ENCODE peak calls at places on chromosome 17, in five cellular contexts. F is CD8-positive, alpha-beta T cell; V is effector memory CD4-positive, alpha-beta T cell; X is adrenal gland; O is colonic mucosa. Q is an unnamed sample. For H3K36me3, the result is how much of the 10 kb centered on the place peaks cover.

GRCh38 chr17:32873114-32873513 is 3.8 kb downstream of the MYO1D start:
- DNase-seq in O (no peak), V (no peak), X (no peak), F (no peak), Q (no peak)

GRCh38 chr17:35726609-35727460 is 4.6 kb upstream of the RASL10B start:
- DNase-seq in V (no peak), F (no peak), X (peak), O (peak), Q (no peak)

GRCh38 chr17:17750881-17751280 is 69.6 kb downstream of the RAI1 start:
- DNase-seq in X (no peak), V (peak), F (peak), O (peak), Q (no peak)

GRCh38 chr17:73430848-73431247 is 119.0 kb upstream of the CDC42EP4 start:
- DNase-seq in O (peak), F (peak), X (peak), V (no peak), Q (no peak)

GRCh38 chr17:51165680-51166197 is 472 bp upstream of the NME2 start:
- DNase-seq in V (no peak), O (no peak), X (no peak), F (peak), Q (no peak)

GRCh38 chr17:47297661-47298400 is 25.9 kb upstream of the EFCAB13 start:
- DNase-seq in V (no peak), X (no peak), F (no peak), O (no peak), Q (no peak)

GRCh38 chr17:57794841-57795240 is 49.7 kb upstream of the CCDC182 start:
- DNase-seq in V (no peak), O (no peak), F (no peak), X (no peak), Q (no peak)

GRCh38 chr17:74386397-74386796 is 19.1 kb downstream of the GPR142 start:
- DNase-seq in V (no peak), X (peak), O (no peak), F (no peak), Q (no peak)

GRCh38 chr17:17824780-17825614 is 11.8 kb downstream of the SREBF1 start:
- DNase-seq in X (peak), O (no peak), F (no peak), V (no peak), Q (no peak)

GRCh38 chr17:57706761-57707160 is 38.3 kb downstream of the CCDC182 start:
- DNase-seq in O (no peak), F (no peak), X (no peak), V (no peak), Q (no peak)

GRCh38 chr17:41367426-41368075 is 2.1 kb downstream of the KRT33B start:
- DNase-seq in V (no peak), X (no peak), O (no peak), F (no peak), Q (no peak)

GRCh38 chr17:66494023-66494803 is 191.8 kb downstream of the PRKCA start:
- DNase-seq in V (no peak), X (no peak), O (no peak), F (no peak), Q (no peak)

GRCh38 chr17:42101513-42102292 is 3.4 kb upstream of the ZNF385C start:
- DNase-seq in V (peak), F (peak), X (peak), O (peak), Q (no peak)

GRCh38 chr17:20206591-20206990 is 197.4 kb downstream of the SPECC1 start:
- DNase-seq in X (peak), V (no peak), O (no peak), F (no peak), Q (no peak)

GRCh38 chr17:30905742-30906100 is 317 bp downstream of the TEFM start:
- DNase-seq in O (no peak), F (peak), X (no peak), V (no peak), Q (no peak)

GRCh38 chr17:72642720-72643119 is 449.8 kb downstream of the SLC39A11 start:
- DNase-seq in X (no peak), O (no peak), F (no peak), V (no peak), Q (no peak)

GRCh38 chr17:11369570-11369969 is 128.6 kb downstream of the SHISA6 start:
- DNase-seq in O (no peak), V (no peak), F (no peak), X (no peak), Q (no peak)

GRCh38 chr17:19652595-19652994 is 4.0 kb downstream of the ALDH3A2 start:
- DNase-seq in F (no peak), V (no peak), O (no peak), X (no peak), Q (no peak)

DNA sequence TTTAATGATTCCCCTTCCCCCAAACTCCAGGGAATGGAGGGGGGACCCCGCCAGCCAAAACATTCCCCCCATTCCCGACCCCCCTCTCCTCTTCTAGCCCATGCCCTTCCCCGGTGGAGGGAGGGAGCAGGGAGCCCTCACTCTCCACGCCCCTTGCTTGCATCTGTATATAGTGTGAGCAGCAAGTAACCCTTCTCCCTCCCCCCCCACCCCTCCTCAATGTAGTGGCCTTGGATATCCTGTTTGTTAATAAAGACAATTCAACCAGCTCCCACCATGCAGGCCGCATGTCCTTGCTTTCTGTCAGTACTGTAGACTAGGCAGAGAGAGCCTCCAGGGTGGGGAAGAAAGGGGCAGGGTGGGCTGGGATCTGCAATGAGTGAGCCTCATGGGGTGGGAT is 1.6 kb upstream of the C17orf107 start:
- DNase-seq in V (no peak), X (no peak), O (no peak), F (no peak), Q (no peak)
- H3K27ac ChIP-seq in V (no peak), X (no peak), O (no peak), F (no peak), Q (no peak)

DNA sequence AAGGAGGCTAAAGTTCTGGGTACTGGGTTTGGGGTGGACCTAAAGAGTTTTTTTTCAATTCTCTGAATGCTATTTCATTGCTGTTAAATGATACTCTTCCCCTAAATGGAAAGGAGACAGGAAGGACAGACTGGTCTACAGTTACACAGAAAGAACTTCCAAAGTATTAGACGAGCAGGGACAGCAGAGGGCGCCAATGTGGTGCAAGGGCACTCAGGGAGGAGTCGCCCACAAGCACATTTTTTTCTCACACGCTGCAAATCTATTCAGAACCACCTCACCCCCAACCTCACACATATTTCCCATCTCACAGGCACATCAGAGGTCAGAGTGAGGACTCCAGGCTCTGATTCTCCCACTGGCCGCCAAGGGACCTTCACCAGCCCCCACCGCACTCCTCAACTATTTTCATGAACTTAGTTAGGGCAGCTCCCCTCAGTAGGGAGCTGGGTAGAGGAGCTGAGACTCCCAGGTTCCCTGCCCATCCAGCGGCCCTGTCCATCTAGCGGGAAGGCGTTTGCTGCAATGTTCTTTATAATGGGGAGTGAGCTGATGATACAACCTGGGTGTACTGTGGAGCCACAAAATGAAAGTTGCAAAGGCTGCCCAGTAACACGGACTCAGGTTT is 6.8 kb upstream of the CA4 start:
- DNase-seq in F (peak), X (peak), O (peak), V (peak), Q (no peak)
- H3K36me3 ChIP-seq in F (under half), X (under half), O (under half), V (under half), Q (under half)

GRCh38 chr17:40095944-40096791 is 4.2 kb downstream of the NR1D1 start:
- DNase-seq in V (peak), F (peak), X (no peak), O (peak), Q (peak)

GRCh38 chr17:40097931-40098845 is 2.2 kb downstream of the NR1D1 start:
- DNase-seq in X (peak), V (no peak), O (peak), F (no peak), Q (no peak)

GRCh38 chr17:40098846-40099626 is 1.4 kb downstream of the NR1D1 start:
- DNase-seq in O (peak), F (peak), V (peak), X (peak), Q (peak)

GRCh38 chr17:40095356-40095943 is 4.9 kb downstream of the NR1D1 start:
- DNase-seq in O (no peak), V (no peak), X (no peak), F (no peak), Q (no peak)

GRCh38 chr17:40097087-40097486 is 3.3 kb downstream of the NR1D1 start:
- DNase-seq in O (no peak), X (no peak), V (no peak), F (no peak), Q (no peak)
- H3K27ac ChIP-seq in O (peak), X (peak), V (peak), F (peak), Q (peak)

DNA sequence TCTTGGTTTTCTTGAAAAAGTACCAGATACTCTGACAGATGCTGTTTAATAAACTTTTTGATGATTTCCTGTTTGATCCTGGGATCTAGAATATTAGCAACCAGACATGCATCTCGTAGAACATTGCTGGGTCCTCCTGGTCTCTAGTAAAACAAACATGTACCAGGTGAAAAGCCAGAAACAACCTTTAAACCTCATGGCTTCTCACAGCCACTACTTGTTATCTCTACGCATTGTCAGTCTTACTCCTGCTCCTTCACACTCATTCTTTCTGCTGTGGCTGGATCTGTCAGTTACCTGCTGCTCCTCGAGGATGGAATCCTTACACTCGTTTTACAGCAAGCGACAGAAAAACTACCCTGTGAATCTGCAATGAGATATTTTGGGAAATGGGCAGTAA is 86.5 kb downstream of the VPS53 start:
- DNase-seq in V (no peak), O (no peak), F (no peak), X (no peak), Q (no peak)
- H3K36me3 ChIP-seq in V (under half), O (under half), F (under half), X (under half), Q (under half)

GRCh38 chr17:77484096-77484495 is 343.3 kb downstream of the SEC14L1 start:
- DNase-seq in O (no peak), F (no peak), V (no peak), X (no peak), Q (no peak)

GRCh38 chr17:77481476-77482374 is 341.0 kb downstream of the SEC14L1 start:
- DNase-seq in X (no peak), F (no peak), V (no peak), O (no peak), Q (no peak)

GRCh38 chr17:77480509-77481215 is 339.9 kb downstream of the SEC14L1 start:
- DNase-seq in O (no peak), F (no peak), V (no peak), X (no peak), Q (no peak)

GRCh38 chr17:77483128-77483598 is 342.4 kb downstream of the SEC14L1 start:
- DNase-seq in X (no peak), V (no peak), F (no peak), O (no peak), Q (no peak)

GRCh38 chr17:77482375-77483127 is 341.8 kb downstream of the SEC14L1 start:
- DNase-seq in O (no peak), F (no peak), V (no peak), X (no peak), Q (no peak)
- H3K27ac ChIP-seq in O (no peak), F (no peak), V (no peak), X (no peak), Q (no peak)

GRCh38 chr17:75564195-75564594 is 23.4 kb upstream of the MYO15B start:
- DNase-seq in F (no peak), O (no peak), X (no peak), V (no peak), Q (no peak)
- H3K36me3 ChIP-seq in F (under half), O (under half), X (under half), V (under half), Q (under half)

GRCh38 chr17:7844292-7845154 is 10.3 kb upstream of the TMEM88 start:
- DNase-seq in O (peak), X (peak), V (peak), F (peak), Q (peak)

GRCh38 chr17:7846063-7846735 is 8.7 kb upstream of the TMEM88 start:
- DNase-seq in O (no peak), X (peak), F (no peak), V (no peak), Q (no peak)

GRCh38 chr17:7843536-7844291 is 9.7 kb downstream of the KDM6B start:
- DNase-seq in F (peak), X (peak), O (peak), V (peak), Q (peak)

GRCh38 chr17:7846765-7847661 is 7.9 kb upstream of the TMEM88 start:
- DNase-seq in V (no peak), F (peak), O (no peak), X (peak), Q (no peak)

DNA sequence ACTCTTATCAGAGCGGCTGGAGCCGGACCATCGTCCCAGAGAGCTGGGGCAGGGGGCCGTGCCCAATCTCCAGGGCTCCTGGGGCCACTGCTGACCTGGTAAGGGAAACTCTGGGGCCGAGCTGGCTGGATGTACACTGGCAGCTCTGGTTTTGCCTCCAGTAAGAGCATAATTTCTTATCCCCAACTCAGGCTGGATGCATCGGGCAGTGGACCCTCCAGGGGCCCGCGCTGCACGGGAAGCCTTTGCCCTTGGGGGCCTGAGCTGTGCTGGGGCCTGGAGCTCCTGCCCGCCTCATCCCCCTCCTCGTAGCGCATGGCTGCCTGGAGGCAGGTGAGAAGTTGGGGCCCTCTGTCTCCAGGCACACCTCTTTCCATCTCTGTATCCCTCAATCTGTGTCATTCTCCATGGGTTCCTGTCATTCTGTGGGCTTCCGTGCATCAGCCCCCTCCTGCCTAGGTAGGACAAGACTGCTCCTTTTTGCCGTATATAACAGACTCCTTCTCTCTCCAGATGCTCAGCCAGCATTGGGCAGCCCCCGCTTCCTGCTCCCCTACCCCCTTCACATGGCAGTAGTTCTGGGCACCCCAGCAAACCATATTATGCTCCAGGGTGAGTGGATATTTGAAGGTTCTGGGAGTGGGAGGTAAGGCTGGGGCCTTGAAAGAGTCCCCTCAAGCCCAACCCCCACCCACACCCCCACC is 9.4 kb upstream of the TMEM88 start:
- DNase-seq in X (no peak), V (no peak), O (no peak), F (peak), Q (no peak)
- H3K27ac ChIP-seq in X (peak), V (peak), O (peak), F (peak), Q (peak)